ENCODE peak calls at places on chromosome 1, in nine cellular contexts. X is WERI-Rb-1; D is lung microvascular endothelial cell; S is posterior vena cava; Z is tibial artery; W is NCI-H146; H is smooth muscle cell of the brain vasculature; I is mucosa of descending colon; M is naive thymus-derived CD8-positive, alpha-beta T cell. R is an unnamed sample.

GRCh38 chr1:69167876-69168275 is 399.8 kb upstream of the LRRC7 start:
- DNase-seq in X (no peak), D (no peak), S (no peak), Z (no peak), W (no peak), H (no peak), I (no peak), M (no peak), R (no peak)

GRCh38 chr1:29245876-29246275 is 9.6 kb downstream of the PTPRU start:
- DNase-seq in X (no peak), D (peak; percentile 39), S (peak; percentile 25), Z (no peak), W (no peak), H (no peak), I (no peak), M (no peak), R (no peak)

GRCh38 chr1:206797534-206798383 is 25.5 kb upstream of the IL10 start:
- DNase-seq in X (peak; percentile 69), D (peak; percentile 31), S (no peak), Z (no peak), W (no peak), H (no peak), I (no peak), M (peak; percentile 16), R (no peak)

GRCh38 chr1:72184099-72184695 is 98.1 kb downstream of the NEGR1 start:
- DNase-seq in X (no peak), D (no peak), S (no peak), Z (no peak), W (no peak), H (no peak), I (no peak), M (no peak), R (no peak)

GRCh38 chr1:195608883-195609282 is 999.4 kb downstream of the KCNT2 start:
- DNase-seq in X (no peak), D (no peak), S (no peak), Z (no peak), W (no peak), H (no peak), I (no peak), M (no peak), R (no peak)

GRCh38 chr1:201022824-201023516 is 544 bp downstream of the KIF21B start:
- DNase-seq in X (peak; percentile 75), D (peak; percentile 44), S (no peak), Z (no peak), W (peak; percentile 51), H (no peak), I (peak; percentile 75), M (no peak), R (no peak)

GRCh38 chr1:168470821-168471473 is 72.8 kb downstream of the XCL2 start:
- DNase-seq in X (no peak), D (no peak), S (no peak), Z (no peak), W (peak; percentile 13), H (peak; percentile 33), I (no peak), M (no peak), R (no peak)

GRCh38 chr1:43058545-43059360 is 100.1 kb upstream of the SLC2A1 start:
- DNase-seq in X (peak; percentile 66), D (peak; percentile 35), S (no peak), Z (no peak), W (no peak), H (no peak), I (no peak), M (no peak), R (no peak)

GRCh38 chr1:207815913-207816312 is 64.1 kb downstream of the CD46 start:
- DNase-seq in X (no peak), D (no peak), S (no peak), Z (no peak), W (no peak), H (no peak), I (no peak), M (no peak), R (no peak)

GRCh38 chr1:107991371-107992066 is 26.5 kb upstream of the VAV3 start:
- DNase-seq in X (no peak), D (no peak), S (no peak), Z (no peak), W (no peak), H (no peak), I (no peak), M (no peak), R (no peak)

GRCh38 chr1:110187139-110187890 is 22.8 kb upstream of the KCNC4 start:
- DNase-seq in X (no peak), D (no peak), S (peak; percentile 74), Z (peak; percentile 46), W (peak; percentile 16), H (no peak), I (no peak), M (no peak), R (no peak)

GRCh38 chr1:3463408-3463811 is 8.9 kb downstream of the ARHGEF16 start:
- DNase-seq in X (no peak), D (no peak), S (peak; percentile 78), Z (no peak), W (no peak), H (no peak), I (no peak), M (no peak), R (no peak)

GRCh38 chr1:214404571-214405213 is 123.7 kb downstream of the SMYD2 start:
- DNase-seq in X (no peak), D (peak; percentile 43), S (no peak), Z (no peak), W (no peak), H (no peak), I (no peak), M (no peak), R (no peak)

GRCh38 chr1:9477535-9477934 is 61.7 kb upstream of the SLC25A33 start:
- DNase-seq in X (no peak), D (no peak), S (no peak), Z (no peak), W (no peak), H (no peak), I (no peak), M (no peak), R (no peak)

GRCh38 chr1:214537219-214537618 is 14.2 kb downstream of the PTPN14 start:
- DNase-seq in X (no peak), D (no peak), S (no peak), Z (no peak), W (no peak), H (no peak), I (no peak), M (no peak), R (no peak)

GRCh38 chr1:18681423-18681835 is 50.8 kb downstream of the PAX7 start:
- DNase-seq in X (peak; percentile 21), D (peak; percentile 11), S (no peak), Z (no peak), W (no peak), H (no peak), I (no peak), M (peak; percentile 12), R (no peak)